ENCODE peak calls at places on chromosomes 11 and 22, in six cellular contexts. Z is suprapubic skin, O is mucosa of gallbladder, A is astrocyte of the cerebellum, P is T-helper 2 cell, V is MV-4-11. W is an unnamed sample.

GRCh38 chr11:100080401-100080800 is 606.7 kb upstream of the ARHGAP42 start:
- DNase-seq in Z (no peak), O (no peak), A (no peak), P (no peak), V (no peak), W (no peak)

GRCh38 chr11:82732348-82732733 is 1.3 kb downstream of the FAM181B start:
- DNase-seq in Z (no peak), O (no peak), A (no peak), P (no peak), V (no peak), W (no peak)

GRCh38 chr11:1559103-1559951 is 12.7 kb downstream of the DUSP8 start:
- DNase-seq in Z (peak), O (peak), A (no peak), P (no peak), V (no peak), W (no peak)

GRCh38 chr11:81495699-81496292 is 1237.9 kb downstream of the FAM181B start:
- DNase-seq in Z (no peak), O (no peak), A (no peak), P (no peak), V (no peak), W (no peak)

GRCh38 chr11:31387379-31387778 is 17.7 kb downstream of the DNAJC24 start:
- DNase-seq in Z (no peak), O (no peak), A (no peak), P (no peak), V (no peak), W (no peak)

GRCh38 chr11:1113405-1114201 is 38.9 kb downstream of the MUC2 start:
- DNase-seq in Z (peak), O (no peak), A (no peak), P (no peak), V (no peak), W (no peak)

GRCh38 chr11:12723410-12724297 is 49.4 kb downstream of the TEAD1 start:
- DNase-seq in Z (no peak), O (peak), A (no peak), P (no peak), V (no peak), W (no peak)

GRCh38 chr11:19913236-19913892 is 200.7 kb downstream of the NAV2 start:
- DNase-seq in Z (no peak), O (no peak), A (no peak), P (no peak), V (no peak), W (no peak)

GRCh38 chr22:46661221-46661851 is 41.1 kb downstream of the GRAMD4 start:
- DNase-seq in Z (no peak), O (peak), A (no peak), P (peak), V (no peak), W (no peak)

GRCh38 chr11:32382339-32383049 is 52.8 kb downstream of the WT1 start:
- DNase-seq in Z (no peak), O (no peak), A (no peak), P (no peak), V (no peak), W (no peak)

GRCh38 chr11:22317656-22318055 is 20.5 kb upstream of the SLC17A6 start:
- DNase-seq in Z (no peak), O (no peak), A (no peak), P (no peak), V (no peak), W (no peak)

GRCh38 chr22:38298312-38299000 is 18.8 kb downstream of the CSNK1E start:
- DNase-seq in Z (no peak), O (no peak), A (peak), P (peak), V (no peak), W (no peak)

GRCh38 chr11:8913961-8914660 is 3.1 kb downstream of the AKIP1 start:
- DNase-seq in Z (no peak), O (peak), A (no peak), P (no peak), V (peak), W (peak)

GRCh38 chr22:48664586-48664985 is 1163.1 kb downstream of the BRD1 start:
- DNase-seq in Z (no peak), O (no peak), A (no peak), P (no peak), V (no peak), W (no peak)

GRCh38 chr22:17910561-17911311 is 113.6 kb downstream of the MICAL3 start:
- DNase-seq in Z (no peak), O (peak), A (no peak), P (no peak), V (peak), W (no peak)

GRCh38 chr11:102225689-102226562 is 91.4 kb upstream of the BIRC3 start:
- DNase-seq in Z (no peak), O (no peak), A (peak), P (no peak), V (no peak), W (no peak)

GRCh38 chr11:87460269-87460668 is 422.5 kb downstream of the TMEM135 start:
- DNase-seq in Z (no peak), O (no peak), A (no peak), P (no peak), V (no peak), W (no peak)

GRCh38 chr22:45671783-45672563 is at the start of gene ATXN10:
- DNase-seq in Z (no peak), O (peak), A (no peak), P (peak), V (peak), W (peak)

GRCh38 chr11:107849791-107850190 is 8.8 kb downstream of the SLC35F2 start:
- DNase-seq in Z (peak), O (no peak), A (no peak), P (no peak), V (peak), W (no peak)

GRCh38 chr11:70146309-70146708 is 56.8 kb upstream of the FADD start:
- DNase-seq in Z (no peak), O (no peak), A (no peak), P (no peak), V (no peak), W (no peak)

GRCh38 chr22:32926600-32926999 is 125.1 kb downstream of the TIMP3 start:
- DNase-seq in Z (no peak), O (no peak), A (no peak), P (no peak), V (peak), W (no peak)

GRCh38 chr22:24836282-24836681 is 30.3 kb downstream of the SGSM1 start:
- DNase-seq in Z (no peak), O (no peak), A (no peak), P (no peak), V (no peak), W (no peak)

GRCh38 chr11:62087694-62088093 is 36.1 kb upstream of the INCENP start:
- DNase-seq in Z (no peak), O (no peak), A (no peak), P (no peak), V (no peak), W (no peak)

GRCh38 chr11:11215944-11216343 is 137.1 kb downstream of the CSNK2A3 start:
- DNase-seq in Z (no peak), O (no peak), A (no peak), P (no peak), V (no peak), W (no peak)

GRCh38 chr22:38786631-38787030 is 7.3 kb downstream of the DNAL4 start:
- DNase-seq in Z (no peak), O (no peak), A (no peak), P (no peak), V (no peak), W (no peak)

GRCh38 chr11:116466231-116466630 is 306.6 kb downstream of the BUD13 start:
- DNase-seq in Z (no peak), O (no peak), A (no peak), P (no peak), V (no peak), W (no peak)

GRCh38 chr11:86150826-86151187 is 81.9 kb upstream of the PICALM start:
- DNase-seq in Z (no peak), O (no peak), A (no peak), P (no peak), V (no peak), W (no peak)

GRCh38 chr11:10654211-10655150 is 39.1 kb downstream of the IRAG1 start:
- DNase-seq in Z (no peak), O (no peak), A (no peak), P (peak), V (peak), W (no peak)

GRCh38 chr11:1757861-1758610 is 5.7 kb downstream of the CTSD start:
- DNase-seq in Z (no peak), O (no peak), A (no peak), P (peak), V (peak), W (no peak)

GRCh38 chr11:12674936-12675696 is 895 bp downstream of the TEAD1 start:
- DNase-seq in Z (peak), O (no peak), A (no peak), P (no peak), V (no peak), W (no peak)

GRCh38 chr11:114197799-114198500 is 98.2 kb upstream of the NNMT start:
- DNase-seq in Z (no peak), O (peak), A (peak), P (no peak), V (no peak), W (no peak)

GRCh38 chr11:128624269-128625170 is 37.2 kb upstream of the ETS1 start:
- DNase-seq in Z (no peak), O (no peak), A (no peak), P (peak), V (peak), W (peak)

GRCh38 chr11:66112041-66112491 is 42.0 kb downstream of the PACS1 start:
- DNase-seq in Z (no peak), O (no peak), A (no peak), P (no peak), V (no peak), W (no peak)

GRCh38 chr11:121236115-121237001 is 56.2 kb upstream of the SC5D start:
- DNase-seq in Z (no peak), O (no peak), A (no peak), P (no peak), V (no peak), W (no peak)

GRCh38 chr11:118883368-118884071 is at the start of gene CXCR5:
- DNase-seq in Z (no peak), O (no peak), A (no peak), P (no peak), V (no peak), W (no peak)

W was measured in effector CD8-positive, alpha-beta T cell.